ENCODE peak calls at places on chromosomes 7 and 10, in eight cellular contexts. One of them, this sample, is unnamed.

GRCh38 chr10:72013202-72013945 is 49.2 kb downstream of the CHST3 start:
- DNase-seq in posterior vena cava: no peak
- DNase-seq in NCI-H2081: no peak
- DNase-seq in heart right ventricle: peak; percentile 68
- DNase-seq in smooth muscle cell of the brain vasculature: no peak
- DNase-seq in heart left ventricle: peak; percentile 79
- DNase-seq in H7: no peak
- DNase-seq in body of pancreas: peak; percentile 65
- DNase-seq in this sample: no peak

GRCh38 chr10:70352401-70353097 is 29.9 kb downstream of the LRRC20 start:
- DNase-seq in posterior vena cava: no peak
- DNase-seq in NCI-H2081: no peak
- DNase-seq in heart right ventricle: no peak
- DNase-seq in smooth muscle cell of the brain vasculature: no peak
- DNase-seq in heart left ventricle: no peak
- DNase-seq in H7: no peak
- DNase-seq in body of pancreas: no peak
- DNase-seq in this sample: peak; percentile 39

GRCh38 chr7:50762337-50762736 is 20.4 kb downstream of the GRB10 start:
- DNase-seq in posterior vena cava: no peak
- DNase-seq in NCI-H2081: no peak
- DNase-seq in heart right ventricle: no peak
- DNase-seq in smooth muscle cell of the brain vasculature: no peak
- DNase-seq in heart left ventricle: no peak
- DNase-seq in H7: no peak
- DNase-seq in body of pancreas: no peak
- DNase-seq in this sample: no peak

GRCh38 chr7:1086588-1087461 is 1.1 kb upstream of the GPER1 start:
- DNase-seq in posterior vena cava: peak; percentile 93
- DNase-seq in NCI-H2081: no peak
- DNase-seq in heart right ventricle: peak; percentile 79
- DNase-seq in smooth muscle cell of the brain vasculature: no peak
- DNase-seq in heart left ventricle: peak; percentile 87
- DNase-seq in H7: peak; percentile 98
- DNase-seq in body of pancreas: peak; percentile 80
- DNase-seq in this sample: peak; percentile 64

GRCh38 chr10:45000138-45000763 is 472 bp upstream of the ZNF22 start:
- DNase-seq in posterior vena cava: peak; percentile 96
- DNase-seq in NCI-H2081: no peak
- DNase-seq in heart right ventricle: peak; percentile 92
- DNase-seq in smooth muscle cell of the brain vasculature: no peak
- DNase-seq in heart left ventricle: peak; percentile 86
- DNase-seq in H7: no peak
- DNase-seq in body of pancreas: peak; percentile 51
- DNase-seq in this sample: peak; percentile 77

GRCh38 chr10:132124201-132124920 is 58.6 kb downstream of the JAKMIP3 start:
- DNase-seq in posterior vena cava: peak; percentile 77
- DNase-seq in NCI-H2081: no peak
- DNase-seq in heart right ventricle: no peak
- DNase-seq in smooth muscle cell of the brain vasculature: no peak
- DNase-seq in heart left ventricle: peak; percentile 44
- DNase-seq in H7: no peak
- DNase-seq in body of pancreas: no peak
- DNase-seq in this sample: no peak

GRCh38 chr7:122148878-122149277 is 4.8 kb upstream of the AASS start:
- DNase-seq in posterior vena cava: no peak
- DNase-seq in NCI-H2081: no peak
- DNase-seq in heart right ventricle: no peak
- DNase-seq in smooth muscle cell of the brain vasculature: no peak
- DNase-seq in heart left ventricle: no peak
- DNase-seq in H7: no peak
- DNase-seq in body of pancreas: no peak
- DNase-seq in this sample: no peak

GRCh38 chr7:70347880-70348279 is 749.6 kb downstream of the AUTS2 start:
- DNase-seq in posterior vena cava: no peak
- DNase-seq in NCI-H2081: no peak
- DNase-seq in heart right ventricle: no peak
- DNase-seq in smooth muscle cell of the brain vasculature: no peak
- DNase-seq in heart left ventricle: no peak
- DNase-seq in H7: no peak
- DNase-seq in body of pancreas: no peak
- DNase-seq in this sample: no peak

GRCh38 chr10:24847476-24847875 is 104.9 kb downstream of the PRTFDC1 start:
- DNase-seq in posterior vena cava: no peak
- DNase-seq in NCI-H2081: no peak
- DNase-seq in heart right ventricle: no peak
- DNase-seq in smooth muscle cell of the brain vasculature: no peak
- DNase-seq in heart left ventricle: no peak
- DNase-seq in H7: no peak
- DNase-seq in body of pancreas: no peak
- DNase-seq in this sample: no peak

GRCh38 chr10:75619636-75620035 is 188.2 kb downstream of the LRMDA start:
- DNase-seq in posterior vena cava: no peak
- DNase-seq in NCI-H2081: no peak
- DNase-seq in heart right ventricle: no peak
- DNase-seq in smooth muscle cell of the brain vasculature: no peak
- DNase-seq in heart left ventricle: no peak
- DNase-seq in H7: no peak
- DNase-seq in body of pancreas: no peak
- DNase-seq in this sample: no peak

GRCh38 chr7:41579961-41580935 is 122.6 kb downstream of the INHBA start:
- DNase-seq in posterior vena cava: no peak
- DNase-seq in NCI-H2081: no peak
- DNase-seq in heart right ventricle: no peak
- DNase-seq in smooth muscle cell of the brain vasculature: no peak
- DNase-seq in heart left ventricle: no peak
- DNase-seq in H7: no peak
- DNase-seq in body of pancreas: no peak
- DNase-seq in this sample: peak; percentile 84

GRCh38 chr10:74822583-74823089 is 3.8 kb upstream of the KAT6B start:
- DNase-seq in posterior vena cava: no peak
- DNase-seq in NCI-H2081: no peak
- DNase-seq in heart right ventricle: no peak
- DNase-seq in smooth muscle cell of the brain vasculature: no peak
- DNase-seq in heart left ventricle: no peak
- DNase-seq in H7: no peak
- DNase-seq in body of pancreas: no peak
- DNase-seq in this sample: peak; percentile 21

GRCh38 chr7:142301923-142302550 is 44.2 kb upstream of the PRSS58 start:
- DNase-seq in posterior vena cava: no peak
- DNase-seq in NCI-H2081: no peak
- DNase-seq in heart right ventricle: no peak
- DNase-seq in smooth muscle cell of the brain vasculature: no peak
- DNase-seq in heart left ventricle: no peak
- DNase-seq in H7: peak; percentile 40
- DNase-seq in body of pancreas: no peak
- DNase-seq in this sample: no peak

GRCh38 chr7:24701232-24701898 is 55.9 kb downstream of the GSDME start:
- DNase-seq in posterior vena cava: no peak
- DNase-seq in NCI-H2081: no peak
- DNase-seq in heart right ventricle: no peak
- DNase-seq in smooth muscle cell of the brain vasculature: peak; percentile 79
- DNase-seq in heart left ventricle: no peak
- DNase-seq in H7: no peak
- DNase-seq in body of pancreas: no peak
- DNase-seq in this sample: peak; percentile 79

GRCh38 chr10:127012769-127013152 is 107.5 kb downstream of the DOCK1 start:
- DNase-seq in posterior vena cava: no peak
- DNase-seq in NCI-H2081: peak; percentile 26
- DNase-seq in heart right ventricle: peak; percentile 83
- DNase-seq in smooth muscle cell of the brain vasculature: no peak
- DNase-seq in heart left ventricle: peak; percentile 85
- DNase-seq in H7: no peak
- DNase-seq in body of pancreas: peak; percentile 98
- DNase-seq in this sample: no peak

GRCh38 chr10:34107623-34108516 is 707.2 kb downstream of the PARD3 start:
- DNase-seq in posterior vena cava: no peak
- DNase-seq in NCI-H2081: no peak
- DNase-seq in heart right ventricle: no peak
- DNase-seq in smooth muscle cell of the brain vasculature: no peak
- DNase-seq in heart left ventricle: no peak
- DNase-seq in H7: no peak
- DNase-seq in body of pancreas: no peak
- DNase-seq in this sample: no peak

GRCh38 chr10:43111921-43112607 is 26.2 kb upstream of the CSGALNACT2 start:
- DNase-seq in posterior vena cava: peak; percentile 76
- DNase-seq in NCI-H2081: no peak
- DNase-seq in heart right ventricle: no peak
- DNase-seq in smooth muscle cell of the brain vasculature: no peak
- DNase-seq in heart left ventricle: no peak
- DNase-seq in H7: no peak
- DNase-seq in body of pancreas: no peak
- DNase-seq in this sample: no peak

GRCh38 chr10:130498042-130498441 is 361.9 kb downstream of the GLRX3 start:
- DNase-seq in posterior vena cava: peak; percentile 24
- DNase-seq in NCI-H2081: no peak
- DNase-seq in heart right ventricle: no peak
- DNase-seq in smooth muscle cell of the brain vasculature: no peak
- DNase-seq in heart left ventricle: peak; percentile 33
- DNase-seq in H7: no peak
- DNase-seq in body of pancreas: no peak
- DNase-seq in this sample: no peak

GRCh38 chr7:142319970-142320369 is 62.1 kb upstream of the PRSS58 start:
- DNase-seq in posterior vena cava: no peak
- DNase-seq in NCI-H2081: no peak
- DNase-seq in heart right ventricle: no peak
- DNase-seq in smooth muscle cell of the brain vasculature: no peak
- DNase-seq in heart left ventricle: no peak
- DNase-seq in H7: peak; percentile 54
- DNase-seq in body of pancreas: no peak
- DNase-seq in this sample: no peak

GRCh38 chr10:35089641-35090161 is 440 bp downstream of the CUL2 start:
- DNase-seq in posterior vena cava: no peak
- DNase-seq in NCI-H2081: peak; percentile 1
- DNase-seq in heart right ventricle: no peak
- DNase-seq in smooth muscle cell of the brain vasculature: no peak
- DNase-seq in heart left ventricle: no peak
- DNase-seq in H7: peak; percentile 44
- DNase-seq in body of pancreas: no peak
- DNase-seq in this sample: peak; percentile 29

GRCh38 chr10:123945506-123945905 is 53.9 kb upstream of the CPXM2 start:
- DNase-seq in posterior vena cava: no peak
- DNase-seq in NCI-H2081: no peak
- DNase-seq in heart right ventricle: no peak
- DNase-seq in smooth muscle cell of the brain vasculature: no peak
- DNase-seq in heart left ventricle: no peak
- DNase-seq in H7: no peak
- DNase-seq in body of pancreas: no peak
- DNase-seq in this sample: peak; percentile 5

GRCh38 chr10:77448226-77448625 is 189.4 kb downstream of the KCNMA1 start:
- DNase-seq in posterior vena cava: no peak
- DNase-seq in NCI-H2081: no peak
- DNase-seq in heart right ventricle: no peak
- DNase-seq in smooth muscle cell of the brain vasculature: no peak
- DNase-seq in heart left ventricle: no peak
- DNase-seq in H7: no peak
- DNase-seq in body of pancreas: peak; percentile 26
- DNase-seq in this sample: no peak

GRCh38 chr10:112446055-112446854 is 459 bp downstream of the ZDHHC6 start:
- DNase-seq in posterior vena cava: peak; percentile 78
- DNase-seq in NCI-H2081: no peak
- DNase-seq in heart right ventricle: no peak
- DNase-seq in smooth muscle cell of the brain vasculature: no peak
- DNase-seq in heart left ventricle: no peak
- DNase-seq in H7: no peak
- DNase-seq in body of pancreas: no peak
- DNase-seq in this sample: peak; percentile 15

GRCh38 chr7:12729112-12729511 is 41.7 kb downstream of the ARL4A start:
- DNase-seq in posterior vena cava: peak; percentile 88
- DNase-seq in NCI-H2081: peak; percentile 99
- DNase-seq in heart right ventricle: peak; percentile 88
- DNase-seq in smooth muscle cell of the brain vasculature: peak; percentile 52
- DNase-seq in heart left ventricle: peak; percentile 82
- DNase-seq in H7: peak; percentile 27
- DNase-seq in body of pancreas: peak; percentile 77
- DNase-seq in this sample: peak; percentile 88

GRCh38 chr10:86144301-86144700 is 222.3 kb downstream of the GRID1 start:
- DNase-seq in posterior vena cava: no peak
- DNase-seq in NCI-H2081: no peak
- DNase-seq in heart right ventricle: no peak
- DNase-seq in smooth muscle cell of the brain vasculature: no peak
- DNase-seq in heart left ventricle: no peak
- DNase-seq in H7: no peak
- DNase-seq in body of pancreas: no peak
- DNase-seq in this sample: no peak

GRCh38 chr10:133195611-133196010 is 34.4 kb upstream of the UTF1 start:
- DNase-seq in posterior vena cava: no peak
- DNase-seq in NCI-H2081: no peak
- DNase-seq in heart right ventricle: no peak
- DNase-seq in smooth muscle cell of the brain vasculature: no peak
- DNase-seq in heart left ventricle: peak; percentile 40
- DNase-seq in H7: no peak
- DNase-seq in body of pancreas: no peak
- DNase-seq in this sample: no peak

GRCh38 chr10:96578022-96578421 is 8.8 kb downstream of the TM9SF3 start:
- DNase-seq in posterior vena cava: no peak
- DNase-seq in NCI-H2081: no peak
- DNase-seq in heart right ventricle: no peak
- DNase-seq in smooth muscle cell of the brain vasculature: no peak
- DNase-seq in heart left ventricle: no peak
- DNase-seq in H7: no peak
- DNase-seq in body of pancreas: no peak
- DNase-seq in this sample: no peak

GRCh38 chr10:86363184-86363832 is 3.3 kb downstream of the GRID1 start:
- DNase-seq in posterior vena cava: peak; percentile 81
- DNase-seq in NCI-H2081: no peak
- DNase-seq in heart right ventricle: no peak
- DNase-seq in smooth muscle cell of the brain vasculature: no peak
- DNase-seq in heart left ventricle: peak; percentile 74
- DNase-seq in H7: peak; percentile 94
- DNase-seq in body of pancreas: peak; percentile 59
- DNase-seq in this sample: no peak

GRCh38 chr7:124460555-124460954 is 305.0 kb downstream of the GPR37 start:
- DNase-seq in posterior vena cava: no peak
- DNase-seq in NCI-H2081: no peak
- DNase-seq in heart right ventricle: no peak
- DNase-seq in smooth muscle cell of the brain vasculature: no peak
- DNase-seq in heart left ventricle: no peak
- DNase-seq in H7: no peak
- DNase-seq in body of pancreas: no peak
- DNase-seq in this sample: no peak

GRCh38 chr7:94146408-94146807 is 142.3 kb upstream of the BET1 start:
- DNase-seq in posterior vena cava: no peak
- DNase-seq in NCI-H2081: no peak
- DNase-seq in heart right ventricle: no peak
- DNase-seq in smooth muscle cell of the brain vasculature: peak; percentile 61
- DNase-seq in heart left ventricle: peak; percentile 59
- DNase-seq in H7: no peak
- DNase-seq in body of pancreas: no peak
- DNase-seq in this sample: no peak

GRCh38 chr10:36801660-36802059 is 323.7 kb upstream of the ANKRD30A start:
- DNase-seq in posterior vena cava: no peak
- DNase-seq in NCI-H2081: no peak
- DNase-seq in heart right ventricle: no peak
- DNase-seq in smooth muscle cell of the brain vasculature: no peak
- DNase-seq in heart left ventricle: no peak
- DNase-seq in H7: no peak
- DNase-seq in body of pancreas: no peak
- DNase-seq in this sample: no peak

GRCh38 chr7:91089382-91089963 is 174.8 kb upstream of the FZD1 start:
- DNase-seq in posterior vena cava: no peak
- DNase-seq in NCI-H2081: peak; percentile 48
- DNase-seq in heart right ventricle: no peak
- DNase-seq in smooth muscle cell of the brain vasculature: peak; percentile 31
- DNase-seq in heart left ventricle: no peak
- DNase-seq in H7: no peak
- DNase-seq in body of pancreas: peak; percentile 7
- DNase-seq in this sample: peak; percentile 63

GRCh38 chr7:55177589-55178261 is 158.9 kb downstream of the EGFR start:
- DNase-seq in posterior vena cava: peak; percentile 53
- DNase-seq in NCI-H2081: no peak
- DNase-seq in heart right ventricle: peak; percentile 66
- DNase-seq in smooth muscle cell of the brain vasculature: peak; percentile 99
- DNase-seq in heart left ventricle: no peak
- DNase-seq in H7: no peak
- DNase-seq in body of pancreas: no peak
- DNase-seq in this sample: peak; percentile 30

GRCh38 chr10:122543676-122544075 is 16.9 kb upstream of the DMBT1 start:
- DNase-seq in posterior vena cava: no peak
- DNase-seq in NCI-H2081: no peak
- DNase-seq in heart right ventricle: no peak
- DNase-seq in smooth muscle cell of the brain vasculature: no peak
- DNase-seq in heart left ventricle: no peak
- DNase-seq in H7: no peak
- DNase-seq in body of pancreas: no peak
- DNase-seq in this sample: no peak